ENCODE peak calls at places on chromosome 5, in seven cellular contexts. T, M, G, B, H, F and Y are unnamed samples. For H3K9me3 and H3K4me1, the result is how much of the 10 kb centered on the place peaks cover.

GRCh38 chr5:135697959-135698345 is 119.2 kb upstream of the CXCL14 start:
- DNase-seq in T (no peak), M (no peak), G (no peak), B (no peak), H (no peak), F (no peak), Y (no peak)

GRCh38 chr5:111694183-111694582 is 62.8 kb downstream of the NREP start:
- DNase-seq in T (no peak), M (no peak), G (no peak), B (no peak), H (no peak), F (no peak), Y (no peak)

GRCh38 chr5:144273232-144274027 is 102.8 kb downstream of the KCTD16 start:
- DNase-seq in T (no peak), M (no peak), G (no peak), B (no peak), H (no peak), F (no peak), Y (no peak)

GRCh38 chr5:61394078-61394701 is 62.1 kb downstream of the ZSWIM6 start:
- DNase-seq in T (no peak), M (no peak), G (no peak), B (no peak), H (no peak), F (no peak), Y (no peak)

GRCh38 chr5:11182441-11183080 is 421.5 kb upstream of the DAP start:
- DNase-seq in T (no peak), M (no peak), G (no peak), B (no peak), H (peak), F (peak), Y (peak)

GRCh38 chr5:33738097-33738496 is 153.7 kb downstream of the ADAMTS12 start:
- DNase-seq in T (no peak), M (no peak), G (no peak), B (no peak), H (no peak), F (no peak), Y (no peak)

GRCh38 chr5:16943846-16944675 is 8.0 kb upstream of the MYO10 start:
- DNase-seq in T (no peak), M (no peak), G (no peak), B (no peak), H (no peak), F (no peak), Y (no peak)

GRCh38 chr5:124922255-124922975 is 176.0 kb upstream of the ZNF608 start:
- DNase-seq in T (no peak), M (no peak), G (no peak), B (no peak), H (no peak), F (no peak), Y (no peak)

GRCh38 chr5:157761690-157762611 is 18.4 kb downstream of the LSM11 start:
- DNase-seq in T (peak), M (no peak), G (no peak), B (peak), H (peak), F (peak), Y (peak)

GRCh38 chr5:35938518-35939227 is at the start of gene CAPSL:
- DNase-seq in T (no peak), M (no peak), G (no peak), B (peak), H (peak), F (no peak), Y (no peak)

GRCh38 chr5:178780581-178781498 is 50.4 kb upstream of the ZNF354A start:
- DNase-seq in T (no peak), M (no peak), G (no peak), B (no peak), H (no peak), F (no peak), Y (no peak)

GRCh38 chr5:35159370-35159742 is 70.9 kb downstream of the PRLR start:
- DNase-seq in T (no peak), M (no peak), G (no peak), B (peak), H (no peak), F (no peak), Y (no peak)

GRCh38 chr5:157533011-157533481 is 42.5 kb downstream of the ADAM19 start:
- DNase-seq in T (no peak), M (no peak), G (no peak), B (no peak), H (no peak), F (no peak), Y (peak)

GRCh38 chr5:174644918-174645317 is 79.5 kb upstream of the MSX2 start:
- DNase-seq in T (no peak), M (no peak), G (no peak), B (no peak), H (no peak), F (no peak), Y (no peak)

GRCh38 chr5:33272288-33272687 is 168.5 kb upstream of the TARS1 start:
- DNase-seq in T (no peak), M (no peak), G (no peak), B (no peak), H (no peak), F (peak), Y (peak)

GRCh38 chr5:74326571-74327338 is 313.8 kb downstream of the ENC1 start:
- DNase-seq in T (no peak), M (no peak), G (no peak), B (peak), H (no peak), F (peak), Y (peak)

GRCh38 chr5:111748304-111748763 is 8.7 kb downstream of the NREP start:
- DNase-seq in T (peak), M (no peak), G (no peak), B (no peak), H (no peak), F (no peak), Y (no peak)

GRCh38 chr5:167950126-167950721 is 341.2 kb upstream of the WWC1 start:
- DNase-seq in T (no peak), M (no peak), G (no peak), B (no peak), H (no peak), F (no peak), Y (no peak)

GRCh38 chr5:169721771-169722170 is 84.7 kb downstream of the DOCK2 start:
- DNase-seq in T (no peak), M (no peak), G (no peak), B (no peak), H (no peak), F (no peak), Y (no peak)
- H3K9me3 ChIP-seq in T (under half), M (under half), G (under half), B (under half), H (under half), F (under half), Y (under half)

GRCh38 chr5:14185336-14186131 is 42.4 kb downstream of the TRIO start:
- DNase-seq in T (peak), M (no peak), G (no peak), B (peak), H (no peak), F (peak), Y (peak)

GRCh38 chr5:14184725-14185124 is 41.6 kb downstream of the TRIO start:
- DNase-seq in T (no peak), M (no peak), G (no peak), B (no peak), H (no peak), F (no peak), Y (no peak)

GRCh38 chr5:14182761-14183160 is 39.6 kb downstream of the TRIO start:
- DNase-seq in T (no peak), M (no peak), G (no peak), B (no peak), H (no peak), F (no peak), Y (no peak)

GRCh38 chr5:14183187-14183939 is 40.2 kb downstream of the TRIO start:
- DNase-seq in T (no peak), M (peak), G (no peak), B (no peak), H (no peak), F (no peak), Y (no peak)

DNA sequence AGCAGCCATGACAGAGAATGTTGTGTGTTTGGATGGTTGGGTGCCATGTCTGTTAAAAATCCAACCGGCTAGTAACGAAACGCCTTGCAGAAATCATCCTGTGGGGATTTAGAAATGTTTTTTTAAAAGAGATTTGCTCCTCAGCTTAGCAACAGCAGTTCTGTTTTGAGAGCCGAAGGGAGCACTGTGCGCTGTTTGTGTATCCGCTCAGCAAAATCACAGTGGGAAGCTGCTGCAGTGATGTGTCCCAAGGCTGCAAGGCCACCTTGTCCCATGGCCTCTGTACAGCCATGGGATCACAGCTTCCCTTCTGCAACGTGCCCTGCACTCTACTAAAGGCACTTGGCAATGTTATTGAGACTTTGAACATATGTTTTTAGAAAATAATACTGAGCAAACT is 40.9 kb downstream of the TRIO start:
- DNase-seq in T (no peak), M (no peak), G (no peak), B (no peak), H (no peak), F (no peak), Y (no peak)
- H3K4me1 ChIP-seq in T (under half), M (half or more), G (under half), B (under half), H (under half), F (half or more), Y (half or more)

DNA sequence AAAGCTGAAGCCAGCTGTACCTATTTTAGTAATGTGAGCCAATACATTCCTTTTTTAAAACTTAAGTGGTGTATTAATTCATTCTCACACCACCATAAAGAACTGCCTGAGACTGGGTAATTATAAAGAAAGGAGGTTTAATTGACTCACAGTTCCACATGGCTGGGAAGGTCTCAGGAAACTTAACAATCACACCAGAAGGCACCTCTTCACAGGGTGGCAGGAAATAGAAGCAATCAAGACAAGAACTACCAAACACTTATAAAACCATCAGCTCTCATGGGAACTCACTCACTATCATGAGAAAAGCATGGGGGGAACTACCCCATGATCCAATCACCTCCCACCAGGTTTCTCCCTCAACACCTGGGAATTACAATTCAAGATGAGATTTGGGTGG is 21.0 kb downstream of the ESM1 start:
- DNase-seq in T (no peak), M (no peak), G (no peak), B (no peak), H (no peak), F (no peak), Y (no peak)
- H3K9me3 ChIP-seq in T (under half), M (under half), G (under half), B (under half), H (under half), F (under half), Y (under half)

DNA sequence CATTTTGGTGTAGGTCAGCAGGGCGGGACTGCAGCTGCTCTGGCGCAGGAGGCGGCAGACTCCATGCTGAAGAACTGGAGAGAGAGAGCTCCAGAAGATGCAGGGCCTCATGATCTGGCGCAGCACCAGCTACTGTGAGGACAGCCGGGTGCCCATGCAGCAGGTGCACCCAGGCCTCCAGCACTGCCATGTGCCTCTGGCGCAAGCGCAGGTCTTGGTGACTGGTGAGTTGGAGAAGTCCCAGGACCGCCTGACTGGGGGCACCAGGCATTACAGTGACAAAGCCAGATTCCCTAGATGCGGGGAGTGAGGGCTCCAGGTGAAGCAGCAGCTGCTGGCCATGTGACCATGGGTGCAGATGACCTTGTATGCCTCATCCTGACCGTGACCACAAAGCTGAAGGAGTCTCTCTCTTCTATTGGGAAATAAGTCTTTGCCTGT is 24.3 kb upstream of the EXOC3 start:
- DNase-seq in T (no peak), M (no peak), G (no peak), B (no peak), H (no peak), F (no peak), Y (no peak)
- H3K4me1 ChIP-seq in T (under half), M (under half), G (under half), B (under half), H (under half), F (under half), Y (under half)

GRCh38 chr5:141182248-141182647 is at the start of gene PCDHB16:
- DNase-seq in T (peak), M (no peak), G (no peak), B (no peak), H (peak), F (no peak), Y (no peak)
- H3K9me3 ChIP-seq in T (under half), M (half or more), G (under half), B (half or more), H (under half), F (under half), Y (under half)

DNA sequence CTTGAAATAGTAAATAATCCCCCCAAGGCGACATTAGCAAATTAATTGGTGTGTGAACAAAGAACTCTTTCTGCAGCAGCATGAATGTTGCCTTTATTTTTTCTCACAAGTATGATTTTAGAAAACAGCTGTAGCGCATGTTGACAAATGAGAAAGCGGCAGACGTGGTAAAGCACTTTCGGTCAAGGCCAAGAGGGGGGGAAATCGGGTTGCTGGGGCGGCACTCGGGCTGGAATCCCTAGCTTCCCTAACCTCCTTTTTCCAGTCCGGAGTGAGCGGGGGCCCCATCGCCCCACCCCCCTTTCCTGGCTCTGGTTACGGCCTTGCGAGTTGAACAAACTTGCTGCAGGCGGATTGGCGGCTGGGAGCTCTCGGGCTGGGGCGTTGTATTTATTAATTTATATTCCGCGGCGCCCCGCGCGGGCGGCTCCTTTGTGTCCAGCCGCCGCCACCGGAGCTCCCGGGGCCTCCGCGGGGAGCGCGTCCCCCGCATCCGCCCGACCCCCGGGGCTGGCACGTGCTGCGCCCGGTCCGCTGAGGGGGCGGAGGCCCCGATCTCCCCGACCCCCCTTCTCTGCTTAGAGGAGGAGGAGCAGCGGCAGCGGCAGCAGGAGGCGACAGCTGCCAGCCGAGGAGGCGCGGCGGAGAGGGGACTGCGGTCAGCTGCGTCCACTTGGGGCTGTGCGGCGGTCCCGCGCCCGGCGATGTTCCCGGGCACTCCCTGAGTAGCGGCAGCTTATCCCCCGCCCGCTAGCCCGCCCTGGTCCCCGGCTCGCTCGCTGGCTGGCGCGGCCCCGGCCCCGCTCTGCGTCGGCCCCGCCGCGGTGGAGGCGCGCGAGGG is at the start of gene RHOBTB3:
- DNase-seq in T (peak), M (peak), G (peak), B (peak), H (no peak), F (peak), Y (peak)
- H3K4me1 ChIP-seq in T (under half), M (half or more), G (under half), B (under half), H (under half), F (under half), Y (half or more)

GRCh38 chr5:171317225-171317624 is 8.2 kb downstream of the TLX3 start:
- DNase-seq in T (no peak), M (no peak), G (no peak), B (no peak), H (no peak), F (no peak), Y (no peak)
- H3K9me3 ChIP-seq in T (under half), M (under half), G (under half), B (under half), H (under half), F (under half), Y (under half)